ENCODE peak calls at places on chromosome 21, in nine cellular contexts. O is activated T-cell treated with anti-CD3 and anti-CD28 coated beads, Interleukin-2, amount 50 U/mL, for 4 hours; V is effector CD4-positive, alpha-beta T cell; E is stimulated activated CD4-positive, alpha-beta T cell treated with anti-CD3 and anti-CD28 coated beads, Interleukin-2, amount 100 ng/mL, for 24 hours; N is activated naive CD4-positive, alpha-beta T cell treated with anti-CD3 and anti-CD28 coated beads, Interleukin-2, amount 50 U/mL, for 16 hours; U is Daoy; I is occipital lobe; P is CD4-positive, alpha-beta T cell; Y is stimulated activated CD8-positive, alpha-beta memory T cell treated with anti-CD3 and anti-CD28 coated beads, Interleukin-7, amount 100 ng/mL, for 24 hours. H is an unnamed sample.

GRCh38 chr21:42376338-42376982 is 10.1 kb upstream of the TFF1 start:
- DNase-seq in P (no peak), I (no peak), Y (no peak), V (peak), E (no peak), U (peak), O (no peak), N (no peak), H (no peak)

GRCh38 chr21:35201799-35202198 is 152.7 kb upstream of the RUNX1 start:
- DNase-seq in U (no peak), Y (no peak), N (no peak), I (no peak), P (no peak), V (no peak), O (no peak), E (no peak), H (no peak)

GRCh38 chr21:25485914-25486313 is 121.4 kb downstream of the MRPL39 start:
- DNase-seq in V (no peak), E (no peak), Y (no peak), N (no peak), U (no peak), P (no peak), O (no peak), I (no peak), H (no peak)

GRCh38 chr21:15483138-15483780 is 246.5 kb upstream of the USP25 start:
- DNase-seq in P (peak), E (peak), V (peak), O (peak), Y (peak), I (peak), U (peak), N (peak), H (peak)

GRCh38 chr21:28480091-28480869 is 512.4 kb downstream of the LTN1 start:
- DNase-seq in V (no peak), U (no peak), P (no peak), O (no peak), E (no peak), N (no peak), Y (no peak), I (no peak), H (no peak)

GRCh38 chr21:16535100-16535418 is 805.3 kb downstream of the USP25 start:
- DNase-seq in I (peak), Y (no peak), V (no peak), U (peak), O (no peak), E (no peak), N (no peak), P (no peak), H (no peak)

GRCh38 chr21:41282412-41282811 is 34.2 kb upstream of the FAM3B start:
- DNase-seq in V (no peak), Y (no peak), E (no peak), N (no peak), U (no peak), I (no peak), P (no peak), O (no peak), H (no peak)

GRCh38 chr21:15222711-15223110 is 157.9 kb upstream of the NRIP1 start:
- DNase-seq in V (no peak), N (no peak), Y (no peak), E (no peak), I (no peak), P (no peak), U (peak), O (no peak), H (no peak)

GRCh38 chr21:25541042-25541441 is 66.2 kb downstream of the MRPL39 start:
- DNase-seq in N (no peak), U (no peak), P (no peak), V (no peak), O (no peak), E (no peak), I (no peak), Y (no peak), H (no peak)

GRCh38 chr21:17981060-17981459 is 161.9 kb upstream of the C21orf91 start:
- DNase-seq in I (no peak), V (no peak), E (no peak), N (no peak), O (no peak), P (no peak), U (no peak), Y (no peak), H (no peak)

GRCh38 chr21:32256226-32256625 is 22.6 kb downstream of the MIS18A start:
- DNase-seq in O (no peak), E (no peak), Y (no peak), V (no peak), U (no peak), N (no peak), P (no peak), I (no peak), H (no peak)

GRCh38 chr21:31252611-31253010 is 91.5 kb downstream of the TIAM1 start:
- DNase-seq in P (no peak), Y (no peak), N (no peak), E (no peak), I (peak), O (no peak), U (no peak), V (no peak), H (no peak)

GRCh38 chr21:43194303-43195130 is 25.7 kb downstream of the CRYAA start:
- DNase-seq in V (no peak), I (no peak), O (no peak), P (no peak), U (no peak), N (no peak), Y (no peak), E (no peak), H (no peak)

GRCh38 chr21:38903578-38904193 is 98.0 kb downstream of the ETS2 start:
- DNase-seq in N (no peak), P (no peak), U (no peak), E (no peak), O (no peak), V (no peak), Y (no peak), I (no peak), H (no peak)

GRCh38 chr21:39077816-39078215 is 105.4 kb downstream of the PSMG1 start:
- DNase-seq in V (no peak), P (no peak), Y (no peak), E (no peak), U (no peak), I (no peak), O (no peak), N (no peak), H (no peak)